ENCODE peak calls at places on chromosomes 16 and 17, in five cellular contexts. T is CD8-positive, alpha-beta memory T cell; B is CD8-positive, alpha-beta T cell; R is uterus; K is fibroblast of lung. N is an unnamed sample. For H3K36me3, the result is how much of the 10 kb centered on the place peaks cover.

GRCh38 chr17:8801135-8801840 is 2.1 kb upstream of the MFSD6L start:
- DNase-seq in T (no peak), B (no peak), R (no peak), K (no peak), N (no peak)

GRCh38 chr16:64180136-64180900 is 941.5 kb downstream of the CDH11 start:
- DNase-seq in T (no peak), B (no peak), R (no peak), K (no peak), N (no peak)

GRCh38 chr16:1580956-1581355 is 30.9 kb downstream of the IFT140 start:
- DNase-seq in T (no peak), B (no peak), R (no peak), K (no peak), N (no peak)

GRCh38 chr17:42266918-42267766 is 9.0 kb downstream of the STAT5B start:
- DNase-seq in T (peak), B (no peak), R (no peak), K (peak), N (no peak)

GRCh38 chr17:44906010-44906646 is 6.9 kb upstream of the EFTUD2 start:
- DNase-seq in T (no peak), B (no peak), R (no peak), K (peak), N (no peak)

GRCh38 chr17:31517524-31517923 is 126.0 kb downstream of the RAB11FIP4 start:
- DNase-seq in T (no peak), B (no peak), R (no peak), K (no peak), N (no peak)

GRCh38 chr17:53032861-53033271 is 789.9 kb upstream of the KIF2B start:
- DNase-seq in T (no peak), B (no peak), R (no peak), K (peak), N (no peak)

GRCh38 chr16:4613636-4614570 is 785 bp downstream of the UBALD1 start:
- DNase-seq in T (peak), B (no peak), R (peak), K (peak), N (peak)

GRCh38 chr17:51869387-51869786 is 289.1 kb downstream of the CA10 start:
- DNase-seq in T (no peak), B (no peak), R (no peak), K (no peak), N (no peak)

DNA sequence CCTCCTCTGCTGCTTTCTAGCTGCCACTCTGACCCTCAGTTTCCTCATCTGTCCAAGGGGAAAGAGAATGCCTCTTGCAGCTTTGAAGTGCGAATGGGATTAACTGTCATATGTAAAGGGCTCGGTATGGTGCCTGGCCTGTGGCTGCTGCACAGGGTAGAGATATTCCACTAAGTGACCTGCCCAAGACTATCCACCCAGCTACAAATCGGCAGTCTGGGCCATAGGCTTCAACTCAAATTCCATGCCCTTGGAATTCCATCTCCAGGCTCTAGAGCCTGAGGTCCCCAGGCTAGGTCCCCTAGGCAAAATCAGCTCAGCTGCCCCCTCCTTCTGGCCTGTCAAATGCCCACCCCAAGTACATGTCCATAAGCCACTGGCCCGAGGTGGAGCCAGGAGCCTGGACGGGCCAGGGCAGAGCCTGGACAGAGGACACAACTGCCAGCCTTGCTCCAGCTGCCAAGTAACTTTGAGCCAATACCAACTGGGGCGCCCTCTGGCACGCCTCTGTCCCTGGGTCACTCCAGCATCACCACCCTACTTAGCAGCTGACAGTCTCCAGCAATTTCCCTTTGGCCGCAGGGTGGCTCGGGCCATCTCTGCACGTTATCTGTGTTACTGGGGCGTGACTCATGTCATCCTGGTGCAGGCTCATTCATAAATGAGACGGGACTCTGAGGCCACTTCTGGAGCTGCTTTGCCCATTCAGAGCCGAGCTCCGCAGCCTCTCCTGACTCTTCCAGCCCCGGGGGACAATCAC is 57.1 kb downstream of the SDK2 start:
- DNase-seq in T (no peak), B (no peak), R (no peak), K (no peak), N (no peak)
- H3K4me3 ChIP-seq in T (no peak), B (no peak), R (no peak), K (no peak), N (no peak)

GRCh38 chr16:11557811-11558210 is 28.9 kb downstream of the LITAF start:
- DNase-seq in T (no peak), B (no peak), R (no peak), K (no peak), N (no peak)
- H3K36me3 ChIP-seq in T (under half), B (under half), R (under half), K (under half), N (under half)

GRCh38 chr16:30805056-30805369 is 18.0 kb upstream of the ZNF629 start:
- DNase-seq in T (no peak), B (no peak), R (no peak), K (no peak), N (no peak)

GRCh38 chr16:30808163-30808562 is 21.2 kb upstream of the ZNF629 start:
- DNase-seq in T (no peak), B (no peak), R (no peak), K (no peak), N (no peak)

GRCh38 chr16:30802971-30803370 is 16.0 kb upstream of the ZNF629 start:
- DNase-seq in T (no peak), B (no peak), R (no peak), K (no peak), N (no peak)

GRCh38 chr16:30805370-30806169 is 18.6 kb upstream of the ZNF629 start:
- DNase-seq in T (peak), B (no peak), R (peak), K (peak), N (peak)
- H3K4me3 ChIP-seq in T (peak), B (peak), R (peak), K (peak), N (peak)

GRCh38 chr16:28103516-28104170 is 40.1 kb upstream of the GSG1L start:
- DNase-seq in T (no peak), B (no peak), R (no peak), K (no peak), N (no peak)

GRCh38 chr16:28104404-28104803 is 40.9 kb upstream of the GSG1L start:
- DNase-seq in T (no peak), B (no peak), R (no peak), K (no peak), N (no peak)

GRCh38 chr16:28098959-28099945 is 35.7 kb upstream of the GSG1L start:
- DNase-seq in T (no peak), B (no peak), R (no peak), K (no peak), N (no peak)

GRCh38 chr16:28100810-28101532 is 37.5 kb upstream of the GSG1L start:
- DNase-seq in T (no peak), B (no peak), R (no peak), K (no peak), N (no peak)

GRCh38 chr16:28101533-28101890 is 38.0 kb upstream of the GSG1L start:
- DNase-seq in T (no peak), B (no peak), R (no peak), K (no peak), N (no peak)
- H3K36me3 ChIP-seq in T (half or more), B (half or more), R (under half), K (under half), N (half or more)

GRCh38 chr17:48546187-48546923 is 1.4 kb upstream of the HOXB2 start:
- DNase-seq in T (no peak), B (no peak), R (peak), K (peak), N (no peak)
- H3K4me3 ChIP-seq in T (peak), B (no peak), R (no peak), K (no peak), N (no peak)

GRCh38 chr17:38893113-38893512 is 23.3 kb downstream of the LASP1 start:
- DNase-seq in T (no peak), B (no peak), R (no peak), K (no peak), N (no peak)
- H3K36me3 ChIP-seq in T (under half), B (under half), R (under half), K (under half), N (under half)

GRCh38 chr17:49969794-49970389 is 902 bp downstream of the DLX4 start:
- DNase-seq in T (no peak), B (no peak), R (no peak), K (no peak), N (no peak)
- H3K4me3 ChIP-seq in T (peak), B (peak), R (no peak), K (no peak), N (no peak)

GRCh38 chr16:70320121-70320520 is 21.1 kb downstream of the DDX19B start:
- DNase-seq in T (no peak), B (no peak), R (no peak), K (no peak), N (no peak)

GRCh38 chr16:70331091-70331490 is 15.6 kb upstream of the DDX19A start:
- DNase-seq in T (no peak), B (no peak), R (no peak), K (no peak), N (no peak)

DNA sequence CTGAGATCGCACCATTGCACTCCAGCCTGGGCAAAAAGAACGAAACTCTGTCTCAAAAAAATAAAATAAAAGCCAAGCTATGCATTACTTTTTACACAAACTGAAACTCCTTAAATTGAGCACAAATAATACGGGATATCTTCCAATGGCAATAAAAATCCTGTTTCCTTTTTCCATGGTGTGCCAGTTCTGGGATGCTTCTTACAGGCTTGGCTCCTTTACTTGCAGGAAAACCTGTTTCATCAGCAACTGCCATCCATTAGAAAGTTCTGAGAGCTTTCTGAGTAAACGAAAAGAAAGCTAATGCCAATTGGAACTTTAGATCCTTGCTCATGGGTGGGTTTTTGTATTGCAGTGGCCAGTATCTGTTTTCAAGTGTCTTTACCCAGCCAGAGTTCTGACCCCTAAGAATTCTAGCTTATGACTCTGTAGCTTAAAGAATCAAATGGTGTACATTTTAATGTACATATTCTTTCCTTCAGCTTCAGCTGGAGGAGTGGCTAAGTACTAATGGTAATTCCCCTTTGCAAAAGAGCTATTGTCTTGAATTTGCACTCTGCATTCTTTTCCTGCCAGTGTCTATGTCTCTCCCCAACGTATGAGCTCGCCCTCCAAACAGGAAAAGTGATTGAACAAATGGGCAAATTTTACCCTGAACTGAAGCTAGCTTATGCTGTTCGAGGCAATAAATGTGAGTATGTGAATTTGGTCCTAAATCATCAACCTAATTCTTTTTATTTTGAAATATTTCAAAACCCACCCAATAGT is 21.5 kb upstream of the DDX19A start:
- DNase-seq in T (no peak), B (no peak), R (no peak), K (no peak), N (no peak)
- H3K36me3 ChIP-seq in T (under half), B (under half), R (under half), K (under half), N (under half)

GRCh38 chr17:58531122-58531521 is 16.7 kb upstream of the MTMR4 start:
- DNase-seq in T (no peak), B (no peak), R (no peak), K (no peak), N (no peak)
- H3K4me3 ChIP-seq in T (peak), B (peak), R (peak), K (no peak), N (no peak)

GRCh38 chr17:36566081-36566480 is 21.4 kb downstream of the GGNBP2 start:
- DNase-seq in T (no peak), B (no peak), R (no peak), K (no peak), N (no peak)
- H3K36me3 ChIP-seq in T (under half), B (half or more), R (under half), K (under half), N (under half)

N was measured in GM06990.